ENCODE peak calls at places on chromosome 21, in seven cellular contexts. D, U, P, E, F, H and I are unnamed samples.

GRCh38 chr21:34936874-34937563 is 112.1 kb downstream of the RUNX1 start:
- DNase-seq in D (no peak), U (no peak), P (no peak), E (no peak), F (no peak), H (no peak), I (no peak)

GRCh38 chr21:26982767-26983166 is 15.9 kb upstream of the ADAMTS5 start:
- DNase-seq in D (no peak), U (no peak), P (no peak), E (no peak), F (no peak), H (peak), I (peak)

GRCh38 chr21:37530901-37531351 is 164.4 kb downstream of the DYRK1A start:
- DNase-seq in D (no peak), U (no peak), P (no peak), E (no peak), F (no peak), H (no peak), I (no peak)

GRCh38 chr21:28136687-28137086 is 856.0 kb downstream of the LTN1 start:
- DNase-seq in D (no peak), U (no peak), P (no peak), E (no peak), F (no peak), H (no peak), I (peak)

GRCh38 chr21:32298658-32299081 is at the start of gene MRAP:
- DNase-seq in D (no peak), U (no peak), P (no peak), E (no peak), F (no peak), H (no peak), I (no peak)

GRCh38 chr21:43731476-43731875 is 12.5 kb downstream of the PDXK start:
- DNase-seq in D (no peak), U (no peak), P (no peak), E (no peak), F (no peak), H (no peak), I (no peak)

GRCh38 chr21:38661296-38662223 is 144.2 kb upstream of the ETS2 start:
- DNase-seq in D (no peak), U (peak), P (peak), E (no peak), F (no peak), H (peak), I (peak)

GRCh38 chr21:36454079-36454478 is 25.8 kb downstream of the CLDN14 start:
- DNase-seq in D (no peak), U (no peak), P (no peak), E (no peak), F (no peak), H (no peak), I (no peak)

GRCh38 chr21:38241029-38241740 is 15.6 kb upstream of the KCNJ15 start:
- DNase-seq in D (no peak), U (no peak), P (no peak), E (no peak), F (no peak), H (peak), I (peak)

GRCh38 chr21:38136201-38136600 is 120.6 kb upstream of the KCNJ15 start:
- DNase-seq in D (no peak), U (no peak), P (no peak), E (no peak), F (no peak), H (peak), I (no peak)

GRCh38 chr21:44551290-44552015 is at the start of gene KRTAP10-2:
- DNase-seq in D (no peak), U (no peak), P (no peak), E (no peak), F (no peak), H (peak), I (no peak)

GRCh38 chr21:30146558-30147282 is 19.9 kb downstream of the CLDN17 start:
- DNase-seq in D (no peak), U (no peak), P (no peak), E (no peak), F (no peak), H (no peak), I (no peak)

GRCh38 chr21:45549670-45550463 is 7.6 kb upstream of the SLC19A1 start:
- DNase-seq in D (no peak), U (peak), P (no peak), E (no peak), F (peak), H (no peak), I (no peak)

GRCh38 chr21:43983390-43983789 is 28.7 kb upstream of the TRAPPC10 start:
- DNase-seq in D (no peak), U (no peak), P (no peak), E (no peak), F (no peak), H (no peak), I (no peak)

GRCh38 chr21:14603202-14603601 is 57.1 kb upstream of the SAMSN1 start:
- DNase-seq in D (no peak), U (no peak), P (no peak), E (no peak), F (no peak), H (peak), I (peak)

GRCh38 chr21:26966360-26966977 is 419 bp downstream of the ADAMTS5 start:
- DNase-seq in D (no peak), U (no peak), P (no peak), E (no peak), F (peak), H (peak), I (peak)

GRCh38 chr21:34199121-34199910 is 125.9 kb downstream of the MRPS6 start:
- DNase-seq in D (no peak), U (no peak), P (no peak), E (no peak), F (no peak), H (no peak), I (no peak)

GRCh38 chr21:38853421-38853919 is 47.7 kb downstream of the ETS2 start:
- DNase-seq in D (no peak), U (no peak), P (no peak), E (no peak), F (no peak), H (peak), I (peak)

GRCh38 chr21:38489729-38490128 is 8.5 kb downstream of the ERG start:
- DNase-seq in D (no peak), U (no peak), P (no peak), E (no peak), F (no peak), H (no peak), I (no peak)

GRCh38 chr21:21436012-21436545 is 437.9 kb downstream of the NCAM2 start:
- DNase-seq in D (no peak), U (no peak), P (no peak), E (no peak), F (no peak), H (peak), I (peak)